ENCODE peak calls at places on chromosomes 1 and 21, in four cellular contexts. U, M, J and Q are unnamed samples.

GRCh38 chr1:47186267-47187185 is 3.3 kb downstream of the PDZK1IP1 start:
- DNase-seq in U (no peak), M (no peak), J (peak), Q (no peak)

GRCh38 chr1:59057211-59057694 is 239.6 kb upstream of the FGGY start:
- DNase-seq in U (no peak), M (no peak), J (peak), Q (peak)

GRCh38 chr1:184590163-184590750 is 164.4 kb downstream of the EDEM3 start:
- DNase-seq in U (no peak), M (no peak), J (no peak), Q (no peak)

GRCh38 chr21:33205476-33205875 is 24.3 kb upstream of the IFNAR2 start:
- DNase-seq in U (no peak), M (no peak), J (no peak), Q (no peak)

GRCh38 chr1:173488001-173488400 is 10.9 kb downstream of the PRDX6 start:
- DNase-seq in U (no peak), M (no peak), J (no peak), Q (no peak)

GRCh38 chr1:68346192-68346808 is 103.5 kb downstream of the RPE65 start:
- DNase-seq in U (no peak), M (no peak), J (peak), Q (peak)

GRCh38 chr1:226711976-226712778 is 26.9 kb downstream of the ITPKB start:
- DNase-seq in U (no peak), M (no peak), J (no peak), Q (no peak)

GRCh38 chr1:64956733-64957441 is 9.5 kb downstream of the JAK1 start:
- DNase-seq in U (peak), M (peak), J (no peak), Q (no peak)

GRCh38 chr21:34073032-34073748 is at the start of the genes MRPS6 and SLC5A3:
- DNase-seq in U (peak), M (no peak), J (peak), Q (peak)

GRCh38 chr1:30756545-30757195 is 904 bp downstream of the LAPTM5 start:
- DNase-seq in U (peak), M (no peak), J (no peak), Q (no peak)

GRCh38 chr1:89822109-89822962 is 1.5 kb downstream of the LRRC8D start:
- DNase-seq in U (peak), M (no peak), J (no peak), Q (no peak)

GRCh38 chr1:87636198-87636892 is 307.7 kb downstream of the LMO4 start:
- DNase-seq in U (no peak), M (no peak), J (no peak), Q (no peak)

GRCh38 chr1:178792394-178792793 is 67.3 kb downstream of the RALGPS2 start:
- DNase-seq in U (no peak), M (no peak), J (no peak), Q (peak)

GRCh38 chr21:26790289-26790688 is 54.9 kb downstream of the ADAMTS1 start:
- DNase-seq in U (no peak), M (no peak), J (no peak), Q (no peak)

GRCh38 chr1:42732126-42732680 is 7.8 kb downstream of the CLDN19 start:
- DNase-seq in U (no peak), M (no peak), J (no peak), Q (no peak)

GRCh38 chr1:8397511-8397910 is 79.6 kb downstream of the SLC45A1 start:
- DNase-seq in U (no peak), M (peak), J (no peak), Q (no peak)

GRCh38 chr1:245671349-245671748 is 516.6 kb downstream of the KIF26B start:
- DNase-seq in U (no peak), M (no peak), J (no peak), Q (no peak)

GRCh38 chr1:9624081-9624480 is 27.4 kb upstream of the PIK3CD start:
- DNase-seq in U (no peak), M (no peak), J (no peak), Q (no peak)

GRCh38 chr1:84427520-84428188 is 29.4 kb downstream of the DNASE2B start:
- DNase-seq in U (no peak), M (no peak), J (no peak), Q (no peak)

GRCh38 chr1:224774378-224774777 is 155.1 kb upstream of the DNAH14 start:
- DNase-seq in U (no peak), M (no peak), J (no peak), Q (no peak)

GRCh38 chr1:145823565-145824498 is at the start of the genes POLR3C and RNF115:
- DNase-seq in U (peak), M (peak), J (peak), Q (peak)

GRCh38 chr1:110185181-110185580 is 24.9 kb upstream of the KCNC4 start:
- DNase-seq in U (no peak), M (no peak), J (no peak), Q (no peak)

GRCh38 chr1:240802271-240802670 is 190.3 kb upstream of the GREM2 start:
- DNase-seq in U (no peak), M (no peak), J (no peak), Q (no peak)

GRCh38 chr1:41383094-41383852 is 22.0 kb downstream of the FOXO6 start:
- DNase-seq in U (no peak), M (no peak), J (no peak), Q (no peak)

GRCh38 chr1:156910309-156910782 is 10.1 kb upstream of the LRRC71 start:
- DNase-seq in U (peak), M (no peak), J (peak), Q (peak)

GRCh38 chr1:199399996-199400714 is 627.4 kb upstream of the NR5A2 start:
- DNase-seq in U (no peak), M (peak), J (no peak), Q (no peak)

GRCh38 chr1:234300096-234300495 is 73.2 kb upstream of the COA6 start:
- DNase-seq in U (no peak), M (no peak), J (no peak), Q (no peak)

GRCh38 chr1:227889863-227890405 is 57.8 kb downstream of the WNT9A start:
- DNase-seq in U (no peak), M (no peak), J (no peak), Q (no peak)

GRCh38 chr1:10074059-10074854 is 41.5 kb downstream of the UBE4B start:
- DNase-seq in U (no peak), M (peak), J (no peak), Q (no peak)

GRCh38 chr1:212514056-212514614 is 81.4 kb downstream of the NENF start:
- DNase-seq in U (peak), M (no peak), J (peak), Q (no peak)

GRCh38 chr21:44459712-44460440 is 4.6 kb downstream of the LRRC3 start:
- DNase-seq in U (no peak), M (no peak), J (no peak), Q (no peak)

GRCh38 chr1:54474500-54475235 is 68.5 kb upstream of the SSBP3 start:
- DNase-seq in U (peak), M (no peak), J (no peak), Q (no peak)

GRCh38 chr1:79741720-79742421 is 735.3 kb upstream of the ADGRL4 start:
- DNase-seq in U (no peak), M (peak), J (no peak), Q (no peak)

GRCh38 chr1:155831279-155831976 is 25.6 kb downstream of the GON4L start:
- DNase-seq in U (no peak), M (no peak), J (no peak), Q (no peak)

GRCh38 chr1:201982082-201982922 is at the start of gene RNPEP:
- DNase-seq in U (peak), M (no peak), J (peak), Q (peak)

GRCh38 chr1:62180649-62181048 is 14.0 kb upstream of the L1TD1 start:
- DNase-seq in U (no peak), M (no peak), J (no peak), Q (no peak)

GRCh38 chr1:171221665-171222591 is 26.4 kb upstream of the FMO1 start:
- DNase-seq in U (no peak), M (no peak), J (no peak), Q (no peak)

GRCh38 chr1:180911640-180912161 is 996 bp upstream of the KIAA1614 start:
- DNase-seq in U (no peak), M (no peak), J (no peak), Q (no peak)

GRCh38 chr1:174114788-174115448 is 44.4 kb upstream of the RABGAP1L start:
- DNase-seq in U (peak), M (no peak), J (peak), Q (peak)

DNA sequence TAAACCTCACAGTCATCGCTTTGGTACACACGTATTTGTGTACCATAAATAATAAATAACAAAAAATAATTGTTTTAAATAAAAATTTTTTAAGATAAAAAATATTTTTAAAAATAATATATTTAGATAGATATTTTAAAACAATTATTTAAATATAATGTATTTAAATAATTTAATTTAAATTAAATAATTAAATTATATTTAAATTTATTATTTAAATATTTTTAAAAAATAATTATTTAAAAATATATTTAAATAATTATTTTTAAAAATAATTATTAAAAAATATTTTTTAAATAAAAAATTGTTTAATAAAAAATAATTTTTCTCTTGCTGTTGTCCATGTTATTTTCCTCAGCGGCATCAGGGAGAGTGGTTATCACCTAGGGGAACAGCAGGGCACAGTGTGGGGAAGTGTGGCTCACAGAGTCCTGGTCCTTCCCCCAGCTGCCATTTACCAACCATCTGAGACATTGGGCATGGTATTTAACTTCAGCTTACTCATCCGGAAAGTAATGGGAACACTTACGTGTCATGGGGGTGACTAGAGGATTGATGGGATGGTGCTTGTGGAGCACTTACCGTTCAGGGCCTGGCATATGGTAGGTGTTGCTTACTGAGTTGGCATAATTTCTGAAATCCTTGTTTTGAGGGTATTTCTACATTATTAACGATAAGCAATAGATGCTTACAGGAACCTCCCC is 92.9 kb upstream of the TSPAN2 start:
- DNase-seq in U (no peak), M (no peak), J (no peak), Q (no peak)
- TF ChIP-seq SP1 in U (no peak), M (no peak), J (no peak), Q (no peak)

GRCh38 chr1:204637985-204638356 is 47.6 kb downstream of the LRRN2 start:
- DNase-seq in U (no peak), M (no peak), J (no peak), Q (no peak)

GRCh38 chr1:204643503-204643902 is 42.0 kb downstream of the LRRN2 start:
- DNase-seq in U (no peak), M (no peak), J (no peak), Q (no peak)

GRCh38 chr1:204641936-204642335 is 43.6 kb downstream of the LRRN2 start:
- DNase-seq in U (no peak), M (no peak), J (no peak), Q (no peak)

GRCh38 chr1:204641455-204641854 is 44.1 kb downstream of the LRRN2 start:
- DNase-seq in U (no peak), M (no peak), J (no peak), Q (no peak)

GRCh38 chr1:204640578-204640977 is 45.0 kb downstream of the LRRN2 start:
- DNase-seq in U (no peak), M (no peak), J (no peak), Q (no peak)
- TF ChIP-seq FOXK2 in U (no peak), M (no peak), J (no peak), Q (no peak)

GRCh38 chr21:37257967-37258877 is 8.9 kb downstream of the VPS26C start:
- DNase-seq in U (no peak), M (peak), J (peak), Q (no peak)
- TF ChIP-seq FOXM1 in U (no peak), M (no peak), J (peak), Q (no peak)

GRCh38 chr1:3541465-3541864 is 69.8 kb downstream of the MEGF6 start:
- DNase-seq in U (no peak), M (no peak), J (no peak), Q (no peak)

GRCh38 chr1:3540876-3541275 is 70.4 kb downstream of the MEGF6 start:
- DNase-seq in U (no peak), M (no peak), J (no peak), Q (no peak)

GRCh38 chr1:3543076-3544049 is 67.9 kb downstream of the MEGF6 start:
- DNase-seq in U (no peak), M (no peak), J (no peak), Q (no peak)

GRCh38 chr1:3542635-3543034 is 68.7 kb downstream of the MEGF6 start:
- DNase-seq in U (no peak), M (no peak), J (no peak), Q (no peak)

GRCh38 chr1:3541930-3542329 is 69.4 kb downstream of the MEGF6 start:
- DNase-seq in U (peak), M (no peak), J (no peak), Q (no peak)
- TF ChIP-seq SP1 in U (no peak), M (no peak), J (no peak), Q (no peak)

DNA sequence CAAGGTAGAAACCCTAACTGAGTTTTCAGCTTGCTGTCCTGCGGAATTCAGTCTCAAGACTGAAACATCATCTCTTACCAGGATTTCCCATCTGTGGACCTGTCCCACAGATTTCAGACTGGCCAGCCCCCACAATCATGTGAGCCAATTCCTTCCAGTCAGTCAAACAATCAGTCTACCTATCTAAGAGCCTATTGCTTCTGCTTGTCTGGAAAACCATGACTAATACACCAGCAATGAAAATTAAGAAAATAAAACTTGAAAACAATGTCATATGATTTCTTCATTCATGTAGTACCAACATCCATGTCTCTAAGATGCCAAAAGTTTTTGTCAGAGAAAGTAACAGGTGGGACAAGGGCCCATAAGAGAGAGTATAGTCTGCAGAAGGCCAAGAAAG is 57.6 kb upstream of the CRB1 start:
- DNase-seq in U (no peak), M (no peak), J (no peak), Q (no peak)
- TF ChIP-seq FOXK2 in U (no peak), M (no peak), J (no peak), Q (no peak)

DNA sequence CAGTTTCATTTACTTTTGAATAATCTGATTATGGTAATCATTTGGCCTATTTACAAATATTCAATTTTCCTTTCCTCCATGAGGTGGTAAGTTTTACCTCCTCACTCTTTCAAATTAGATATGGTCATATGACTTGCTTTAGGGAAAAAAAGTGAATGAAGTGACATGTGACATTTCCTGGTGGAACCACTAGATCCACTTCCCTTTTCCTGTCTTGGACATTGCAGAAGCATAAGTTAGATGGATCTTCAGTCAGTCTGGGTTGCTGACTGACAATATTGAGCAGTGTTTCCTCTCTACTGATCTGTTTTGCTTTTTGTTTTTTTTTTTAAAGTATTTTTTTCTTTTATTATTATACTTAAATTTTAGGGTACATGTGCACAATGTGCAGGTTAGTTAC is 481.1 kb upstream of the PTBP2 start:
- DNase-seq in U (no peak), M (no peak), J (no peak), Q (no peak)
- TF ChIP-seq FOXM1 in U (no peak), M (no peak), J (no peak), Q (no peak)

GRCh38 chr1:6909857-6910256 is 124.6 kb downstream of the CAMTA1 start:
- DNase-seq in U (no peak), M (no peak), J (peak), Q (no peak)
- TF ChIP-seq SP1 in U (no peak), M (no peak), J (no peak), Q (no peak)

GRCh38 chr21:31975491-31975890 is 102.7 kb downstream of the HUNK start:
- DNase-seq in U (no peak), M (no peak), J (no peak), Q (no peak)
- TF ChIP-seq FOXK2 in U (no peak), M (no peak), J (no peak), Q (no peak)

GRCh38 chr21:31530918-31531705 is 128.4 kb upstream of the SOD1 start:
- DNase-seq in U (no peak), M (no peak), J (no peak), Q (no peak)
- TF ChIP-seq FOXM1 in U (no peak), M (no peak), J (no peak), Q (no peak)